ENCODE peak calls at places on chromosomes 1 and 21, in ten cellular contexts. One of them, this sample, is unnamed.

GRCh38 chr21:32135401-32136363 is 143.2 kb downstream of the MIS18A start:
- DNase-seq in astrocyte of the spinal cord: peak; percentile 71
- DNase-seq in A549: no peak
- DNase-seq in LNCaP clone FGC: no peak
- DNase-seq in lower lobe of right lung: no peak
- DNase-seq in epithelial cell of esophagus: peak; percentile 4
- DNase-seq in lower leg skin: no peak
- DNase-seq in omental fat pad: no peak
- DNase-seq in nephron progenitor cell: no peak
- DNase-seq in foreskin keratinocyte: no peak
- DNase-seq in this sample: no peak

GRCh38 chr21:31078796-31079195 is 40.5 kb upstream of the KRTAP19-8 start:
- DNase-seq in omental fat pad: no peak
- DNase-seq in lower leg skin: no peak
- DNase-seq in lower lobe of right lung: no peak
- DNase-seq in A549: no peak
- DNase-seq in nephron progenitor cell: no peak
- DNase-seq in LNCaP clone FGC: no peak
- DNase-seq in epithelial cell of esophagus: no peak
- DNase-seq in astrocyte of the spinal cord: no peak
- DNase-seq in foreskin keratinocyte: no peak
- DNase-seq in this sample: no peak

GRCh38 chr1:207944571-207944970 is 33.6 kb upstream of the CD34 start:
- DNase-seq in nephron progenitor cell: no peak
- DNase-seq in lower lobe of right lung: no peak
- DNase-seq in lower leg skin: no peak
- DNase-seq in foreskin keratinocyte: peak; percentile 90
- DNase-seq in A549: no peak
- DNase-seq in omental fat pad: no peak
- DNase-seq in epithelial cell of esophagus: peak; percentile 74
- DNase-seq in LNCaP clone FGC: no peak
- DNase-seq in astrocyte of the spinal cord: peak; percentile 36
- DNase-seq in this sample: no peak

GRCh38 chr1:176605151-176605550 is 142.2 kb downstream of the PAPPA2 start:
- DNase-seq in omental fat pad: no peak
- DNase-seq in A549: no peak
- DNase-seq in nephron progenitor cell: no peak
- DNase-seq in astrocyte of the spinal cord: no peak
- DNase-seq in epithelial cell of esophagus: no peak
- DNase-seq in foreskin keratinocyte: peak; percentile 2
- DNase-seq in LNCaP clone FGC: no peak
- DNase-seq in lower leg skin: no peak
- DNase-seq in lower lobe of right lung: no peak
- DNase-seq in this sample: no peak

GRCh38 chr1:106181866-106182265 is 874.6 kb upstream of the PRMT6 start:
- DNase-seq in nephron progenitor cell: no peak
- DNase-seq in omental fat pad: no peak
- DNase-seq in epithelial cell of esophagus: no peak
- DNase-seq in lower leg skin: no peak
- DNase-seq in A549: no peak
- DNase-seq in foreskin keratinocyte: no peak
- DNase-seq in astrocyte of the spinal cord: no peak
- DNase-seq in lower lobe of right lung: no peak
- DNase-seq in LNCaP clone FGC: no peak
- DNase-seq in this sample: no peak

GRCh38 chr1:22816803-22817202 is 106.2 kb downstream of the EPHB2 start:
- DNase-seq in foreskin keratinocyte: no peak
- DNase-seq in nephron progenitor cell: no peak
- DNase-seq in lower leg skin: no peak
- DNase-seq in omental fat pad: no peak
- DNase-seq in astrocyte of the spinal cord: no peak
- DNase-seq in LNCaP clone FGC: no peak
- DNase-seq in lower lobe of right lung: no peak
- DNase-seq in A549: no peak
- DNase-seq in epithelial cell of esophagus: no peak
- DNase-seq in this sample: no peak

GRCh38 chr21:42395910-42396625 is at the start of gene TMPRSS3:
- DNase-seq in lower lobe of right lung: peak; percentile 62
- DNase-seq in foreskin keratinocyte: peak; percentile 9
- DNase-seq in LNCaP clone FGC: no peak
- DNase-seq in omental fat pad: no peak
- DNase-seq in epithelial cell of esophagus: no peak
- DNase-seq in lower leg skin: no peak
- DNase-seq in astrocyte of the spinal cord: no peak
- DNase-seq in A549: no peak
- DNase-seq in nephron progenitor cell: no peak
- DNase-seq in this sample: no peak

GRCh38 chr1:219324629-219325367 is 151.1 kb downstream of the LYPLAL1 start:
- DNase-seq in nephron progenitor cell: no peak
- DNase-seq in foreskin keratinocyte: peak; percentile 93
- DNase-seq in lower lobe of right lung: no peak
- DNase-seq in lower leg skin: no peak
- DNase-seq in omental fat pad: no peak
- DNase-seq in LNCaP clone FGC: no peak
- DNase-seq in A549: peak; percentile 13
- DNase-seq in astrocyte of the spinal cord: peak; percentile 94
- DNase-seq in epithelial cell of esophagus: peak; percentile 93
- DNase-seq in this sample: no peak

GRCh38 chr1:7520496-7520895 is 250.6 kb upstream of the VAMP3 start:
- DNase-seq in nephron progenitor cell: no peak
- DNase-seq in A549: no peak
- DNase-seq in astrocyte of the spinal cord: no peak
- DNase-seq in lower lobe of right lung: peak; percentile 34
- DNase-seq in omental fat pad: no peak
- DNase-seq in lower leg skin: no peak
- DNase-seq in LNCaP clone FGC: no peak
- DNase-seq in epithelial cell of esophagus: no peak
- DNase-seq in foreskin keratinocyte: no peak
- DNase-seq in this sample: no peak

GRCh38 chr1:12636098-12636950 is 7.6 kb upstream of the AADACL4 start:
- DNase-seq in lower lobe of right lung: peak; percentile 37
- DNase-seq in nephron progenitor cell: peak; percentile 77
- DNase-seq in astrocyte of the spinal cord: peak; percentile 58
- DNase-seq in omental fat pad: no peak
- DNase-seq in foreskin keratinocyte: no peak
- DNase-seq in epithelial cell of esophagus: no peak
- DNase-seq in A549: no peak
- DNase-seq in LNCaP clone FGC: no peak
- DNase-seq in lower leg skin: no peak
- DNase-seq in this sample: no peak

GRCh38 chr1:23673086-23673813 is 18.4 kb upstream of the RPL11 start:
- DNase-seq in lower leg skin: peak; percentile 40
- DNase-seq in A549: peak; percentile 67
- DNase-seq in astrocyte of the spinal cord: peak; percentile 43
- DNase-seq in omental fat pad: no peak
- DNase-seq in LNCaP clone FGC: no peak
- DNase-seq in nephron progenitor cell: peak; percentile 82
- DNase-seq in epithelial cell of esophagus: peak; percentile 99
- DNase-seq in lower lobe of right lung: no peak
- DNase-seq in foreskin keratinocyte: peak; percentile 96
- DNase-seq in this sample: peak; percentile 64

DNA sequence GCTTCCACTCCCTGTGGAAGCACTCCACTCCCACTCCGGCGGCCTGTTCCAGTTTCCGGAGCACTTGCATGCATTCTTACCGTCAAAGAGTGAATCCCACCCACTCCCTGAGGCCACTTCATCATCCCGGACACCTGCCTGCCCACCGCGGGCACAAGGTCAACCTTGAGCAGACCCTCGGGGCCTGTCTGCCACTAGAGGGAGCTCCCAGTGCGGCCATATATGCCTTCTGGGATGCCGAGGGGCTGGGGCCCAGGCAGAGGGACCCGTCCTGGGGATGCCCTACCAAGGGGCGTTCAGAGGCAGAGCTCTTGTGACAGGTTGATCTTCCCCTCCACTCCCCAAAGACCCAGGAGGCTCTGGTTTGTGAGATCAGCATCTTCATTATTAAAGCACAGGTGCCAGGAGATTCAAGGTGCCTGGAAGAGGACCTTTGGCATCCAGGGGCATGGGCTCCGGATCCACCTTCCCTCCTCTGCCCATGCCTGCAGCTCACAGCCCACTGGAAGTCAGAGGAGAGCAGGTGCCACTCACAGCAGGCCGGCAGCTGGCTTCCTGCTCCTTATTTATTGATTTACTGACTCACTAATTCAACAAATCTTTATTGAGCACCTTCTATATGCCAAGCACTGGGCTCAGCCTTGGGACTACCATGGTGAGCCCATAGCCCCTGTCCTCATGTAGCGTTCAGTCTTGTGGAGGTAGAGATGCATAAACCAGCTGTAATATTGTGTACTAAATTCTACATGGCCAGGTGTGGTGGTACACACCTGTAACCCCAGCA is 47.3 kb downstream of the UBIAD1 start:
- DNase-seq in omental fat pad: no peak
- DNase-seq in nephron progenitor cell: peak; percentile 82
- DNase-seq in A549: peak; percentile 23
- DNase-seq in lower lobe of right lung: no peak
- DNase-seq in lower leg skin: no peak
- DNase-seq in epithelial cell of esophagus: no peak
- DNase-seq in astrocyte of the spinal cord: no peak
- DNase-seq in LNCaP clone FGC: no peak
- DNase-seq in foreskin keratinocyte: no peak
- DNase-seq in this sample: peak; percentile 73
- TF ChIP-seq CTCF in omental fat pad: no peak
- TF ChIP-seq CTCF in nephron progenitor cell: peak; percentile 83
- TF ChIP-seq CTCF in A549: peak; percentile 39
- TF ChIP-seq CTCF in lower lobe of right lung: peak; percentile 44
- TF ChIP-seq CTCF in lower leg skin: no peak
- TF ChIP-seq CTCF in epithelial cell of esophagus: peak; percentile 44
- TF ChIP-seq CTCF in astrocyte of the spinal cord: peak; percentile 54
- TF ChIP-seq CTCF in LNCaP clone FGC: peak; percentile 41
- TF ChIP-seq CTCF in foreskin keratinocyte: peak; percentile 55
- TF ChIP-seq CTCF in this sample: peak; percentile 72

DNA sequence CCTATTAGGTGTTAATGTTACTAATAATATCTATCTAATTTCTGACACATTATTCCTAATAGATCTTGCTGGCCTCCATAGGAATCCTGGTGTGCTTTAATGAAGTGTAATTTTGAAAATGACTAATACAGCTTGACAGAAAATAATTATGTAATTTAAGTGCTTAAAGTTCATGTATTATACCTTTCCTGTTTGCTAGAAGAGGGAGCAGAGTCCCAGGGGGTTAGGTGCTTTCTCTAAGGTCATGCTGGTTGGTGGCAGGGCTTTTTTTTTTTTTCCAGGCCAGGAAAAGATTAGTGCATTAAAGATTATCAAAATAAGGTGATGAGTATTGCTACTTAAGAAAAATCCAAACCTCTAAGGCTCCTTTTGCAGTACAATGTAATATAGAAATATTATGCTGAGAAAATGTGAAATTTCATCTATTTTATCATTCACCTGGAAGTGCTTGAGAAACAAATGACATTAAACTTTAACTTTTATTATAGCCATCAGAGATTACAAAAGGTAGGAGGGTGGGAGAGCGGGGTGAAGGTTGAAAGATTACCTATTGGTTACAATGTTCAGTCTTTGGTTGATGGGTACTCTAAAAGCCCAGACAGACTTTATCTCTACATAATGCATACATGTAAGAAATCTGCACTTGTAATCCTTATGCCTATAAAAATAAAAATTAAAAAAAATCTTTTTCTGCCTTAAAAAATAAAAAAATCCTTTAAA is 110.8 kb downstream of the RABGAP1L start:
- DNase-seq in lower leg skin: no peak
- DNase-seq in LNCaP clone FGC: no peak
- DNase-seq in nephron progenitor cell: no peak
- DNase-seq in A549: no peak
- DNase-seq in epithelial cell of esophagus: no peak
- DNase-seq in omental fat pad: no peak
- DNase-seq in lower lobe of right lung: no peak
- DNase-seq in foreskin keratinocyte: no peak
- DNase-seq in astrocyte of the spinal cord: no peak
- DNase-seq in this sample: no peak
- TF ChIP-seq CTCF in lower leg skin: no peak
- TF ChIP-seq CTCF in LNCaP clone FGC: no peak
- TF ChIP-seq CTCF in nephron progenitor cell: no peak
- TF ChIP-seq CTCF in A549: no peak
- TF ChIP-seq CTCF in epithelial cell of esophagus: no peak
- TF ChIP-seq CTCF in omental fat pad: no peak
- TF ChIP-seq CTCF in lower lobe of right lung: no peak
- TF ChIP-seq CTCF in foreskin keratinocyte: no peak
- TF ChIP-seq CTCF in astrocyte of the spinal cord: no peak
- TF ChIP-seq CTCF in this sample: no peak

DNA sequence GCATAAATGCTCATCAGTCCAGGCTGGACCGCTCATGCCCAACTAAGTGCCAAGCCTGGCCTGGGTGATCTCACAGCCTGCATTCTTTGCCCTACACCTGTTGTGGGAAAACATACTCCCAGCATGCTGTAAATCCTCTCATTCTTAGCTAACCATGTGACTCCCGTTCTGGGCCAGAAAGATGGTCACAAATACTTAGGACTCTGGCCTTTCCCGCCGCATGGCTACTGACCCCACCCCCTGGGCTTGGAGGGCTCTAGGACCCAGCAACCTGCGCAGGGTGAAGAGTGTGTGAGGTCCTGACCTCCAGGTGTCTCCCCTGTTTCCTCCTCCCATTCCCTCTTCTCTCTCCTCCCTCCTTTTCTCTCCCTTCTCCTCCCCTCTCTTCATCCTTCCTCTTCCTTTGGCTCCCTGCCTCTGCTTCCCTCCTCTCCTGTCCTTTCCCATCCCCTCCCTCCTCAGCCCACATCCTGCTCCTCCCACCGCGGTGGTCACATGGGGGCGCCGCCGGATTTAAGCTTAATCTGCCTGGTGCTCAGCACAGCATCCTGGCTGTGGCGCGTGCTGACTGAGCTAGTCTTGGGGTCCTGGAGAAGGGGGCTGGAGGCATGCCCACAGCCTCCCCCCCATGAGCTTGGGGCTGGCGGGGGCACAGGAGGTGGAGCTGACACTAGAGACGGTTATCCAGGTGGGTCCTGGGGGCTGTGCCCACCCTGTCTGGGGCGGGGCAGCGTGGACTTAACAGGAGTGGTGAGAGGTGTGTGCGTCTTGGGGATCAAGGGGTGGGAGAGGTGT is at the start of gene CROCC:
- DNase-seq in epithelial cell of esophagus: peak; percentile 42
- DNase-seq in foreskin keratinocyte: no peak
- DNase-seq in omental fat pad: no peak
- DNase-seq in LNCaP clone FGC: no peak
- DNase-seq in A549: no peak
- DNase-seq in astrocyte of the spinal cord: peak; percentile 51
- DNase-seq in lower lobe of right lung: peak; percentile 48
- DNase-seq in lower leg skin: no peak
- DNase-seq in nephron progenitor cell: peak; percentile 69
- DNase-seq in this sample: peak; percentile 77
- TF ChIP-seq CTCF in epithelial cell of esophagus: no peak
- TF ChIP-seq CTCF in foreskin keratinocyte: no peak
- TF ChIP-seq CTCF in omental fat pad: no peak
- TF ChIP-seq CTCF in LNCaP clone FGC: no peak
- TF ChIP-seq CTCF in A549: no peak
- TF ChIP-seq CTCF in astrocyte of the spinal cord: no peak
- TF ChIP-seq CTCF in lower lobe of right lung: no peak
- TF ChIP-seq CTCF in lower leg skin: no peak
- TF ChIP-seq CTCF in nephron progenitor cell: no peak
- TF ChIP-seq CTCF in this sample: no peak

DNA sequence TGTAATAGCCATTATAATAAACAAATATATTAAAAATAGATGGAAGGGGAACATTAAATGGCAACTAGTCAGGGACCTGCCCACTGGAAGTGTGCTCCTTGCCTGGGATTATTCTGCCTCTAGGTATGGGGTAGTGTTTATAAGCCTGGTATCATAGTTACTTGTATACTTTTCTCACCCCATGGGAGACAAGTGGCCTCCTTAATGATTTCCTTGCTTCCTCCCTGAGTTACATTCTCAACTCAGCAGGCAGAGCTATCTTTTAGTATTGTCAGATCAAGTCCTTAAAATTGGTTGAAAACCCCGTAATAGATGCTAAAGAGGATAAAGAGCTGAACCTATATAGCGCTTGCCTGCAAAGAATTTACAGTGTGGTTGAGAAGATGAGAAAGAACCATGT is 106.6 kb downstream of the SPATA46 start:
- DNase-seq in omental fat pad: no peak
- DNase-seq in foreskin keratinocyte: no peak
- DNase-seq in LNCaP clone FGC: no peak
- DNase-seq in lower leg skin: no peak
- DNase-seq in lower lobe of right lung: no peak
- DNase-seq in astrocyte of the spinal cord: no peak
- DNase-seq in epithelial cell of esophagus: no peak
- DNase-seq in A549: no peak
- DNase-seq in nephron progenitor cell: no peak
- DNase-seq in this sample: no peak
- TF ChIP-seq CTCF in omental fat pad: no peak
- TF ChIP-seq CTCF in foreskin keratinocyte: no peak
- TF ChIP-seq CTCF in LNCaP clone FGC: no peak
- TF ChIP-seq CTCF in lower leg skin: no peak
- TF ChIP-seq CTCF in lower lobe of right lung: no peak
- TF ChIP-seq CTCF in astrocyte of the spinal cord: no peak
- TF ChIP-seq CTCF in epithelial cell of esophagus: no peak
- TF ChIP-seq CTCF in A549: no peak
- TF ChIP-seq CTCF in nephron progenitor cell: no peak
- TF ChIP-seq CTCF in this sample: no peak